ENCODE peak calls at places on chromosomes 16 and 17, in six cellular contexts. C, E, T, V, Y and P are unnamed samples.
A peak's percentile ranks its signal among the peaks of the same experiment; 100 is the strongest.

GRCh38 chr17:2792541-2793169 is 3.6 kb upstream of the RAP1GAP2 start:
- DNase-seq in C (no peak), E (no peak), T (no peak), V (no peak), Y (no peak), P (no peak)

GRCh38 chr17:38447502-38448095 is 19.3 kb downstream of the ARHGAP23 start:
- DNase-seq in C (no peak), E (peak; percentile 21), T (no peak), V (no peak), Y (no peak), P (peak; percentile 52)

GRCh38 chr17:71412803-71413202 is 708.0 kb upstream of the SOX9 start:
- DNase-seq in C (peak; percentile 83), E (peak; percentile 97), T (no peak), V (no peak), Y (peak; percentile 94), P (peak; percentile 94)

GRCh38 chr16:4351880-4352279 is 759 bp upstream of the PAM16 start:
- DNase-seq in C (no peak), E (peak; percentile 47), T (no peak), V (no peak), Y (no peak), P (no peak)

GRCh38 chr16:12262454-12263180 is 286.1 kb downstream of the SNX29 start:
- DNase-seq in C (no peak), E (peak; percentile 32), T (no peak), V (peak; percentile 37), Y (no peak), P (no peak)

GRCh38 chr17:58120195-58120822 is 27.9 kb upstream of the OR4D1 start:
- DNase-seq in C (peak; percentile 30), E (peak; percentile 55), T (no peak), V (no peak), Y (peak; percentile 18), P (peak; percentile 72)

GRCh38 chr17:50114849-50115357 is 15.1 kb downstream of the SAMD14 start:
- DNase-seq in C (no peak), E (peak; percentile 64), T (no peak), V (no peak), Y (no peak), P (peak; percentile 67)

GRCh38 chr17:41026668-41027471 is at the start of gene KRTAP1-5:
- DNase-seq in C (no peak), E (peak; percentile 95), T (no peak), V (no peak), Y (peak; percentile 64), P (peak; percentile 92)

GRCh38 chr17:35313875-35314409 is 59.5 kb downstream of the SLFN11 start:
- DNase-seq in C (no peak), E (no peak), T (peak; percentile 57), V (peak; percentile 34), Y (no peak), P (no peak)

GRCh38 chr17:2048805-2049204 is 6.1 kb upstream of the HIC1 start:
- DNase-seq in C (no peak), E (no peak), T (no peak), V (no peak), Y (no peak), P (no peak)

GRCh38 chr16:81879625-81880024 is 100.5 kb downstream of the PLCG2 start:
- DNase-seq in C (no peak), E (no peak), T (no peak), V (no peak), Y (no peak), P (no peak)

GRCh38 chr17:58174871-58175270 is 8.1 kb downstream of the OR4D2 start:
- DNase-seq in C (no peak), E (no peak), T (no peak), V (no peak), Y (no peak), P (no peak)

GRCh38 chr17:15379659-15380058 is 38.3 kb upstream of the TEKT3 start:
- DNase-seq in C (no peak), E (no peak), T (no peak), V (no peak), Y (no peak), P (no peak)

GRCh38 chr17:15378243-15378642 is 36.8 kb upstream of the TEKT3 start:
- DNase-seq in C (no peak), E (no peak), T (no peak), V (no peak), Y (no peak), P (no peak)

GRCh38 chr17:15377608-15378007 is 36.2 kb upstream of the TEKT3 start:
- DNase-seq in C (peak; percentile 68), E (peak; percentile 77), T (no peak), V (no peak), Y (peak; percentile 13), P (peak; percentile 73)

GRCh38 chr17:15380447-15380846 is 39.0 kb upstream of the TEKT3 start:
- DNase-seq in C (no peak), E (no peak), T (no peak), V (no peak), Y (no peak), P (no peak)

DNA sequence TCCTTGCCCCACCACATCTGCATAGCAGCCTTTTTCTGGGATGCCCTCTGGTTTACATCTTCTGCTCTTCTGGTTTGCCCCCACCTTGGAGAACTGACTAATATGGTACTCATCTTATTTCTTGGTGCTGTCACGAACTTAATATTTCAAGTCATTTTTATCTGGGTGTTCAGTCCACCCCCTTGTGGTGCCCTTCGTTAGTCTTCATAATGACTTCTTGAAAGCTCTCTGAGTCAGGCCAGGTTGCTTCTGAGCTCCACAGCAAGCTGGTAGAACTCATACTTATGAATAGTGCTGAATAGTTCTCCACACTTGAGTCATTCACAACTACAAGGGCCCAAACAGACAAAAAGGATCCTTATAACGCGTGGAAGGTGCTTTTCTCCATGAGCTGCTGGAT is 35.8 kb upstream of the TEKT3 start:
- DNase-seq in C (no peak), E (peak; percentile 80), T (no peak), V (no peak), Y (no peak), P (peak; percentile 43)
- TF ChIP-seq CTCF in C (peak; percentile 40), E (peak; percentile 43), T (no peak), V (no peak), Y (no peak), P (no peak)

DNA sequence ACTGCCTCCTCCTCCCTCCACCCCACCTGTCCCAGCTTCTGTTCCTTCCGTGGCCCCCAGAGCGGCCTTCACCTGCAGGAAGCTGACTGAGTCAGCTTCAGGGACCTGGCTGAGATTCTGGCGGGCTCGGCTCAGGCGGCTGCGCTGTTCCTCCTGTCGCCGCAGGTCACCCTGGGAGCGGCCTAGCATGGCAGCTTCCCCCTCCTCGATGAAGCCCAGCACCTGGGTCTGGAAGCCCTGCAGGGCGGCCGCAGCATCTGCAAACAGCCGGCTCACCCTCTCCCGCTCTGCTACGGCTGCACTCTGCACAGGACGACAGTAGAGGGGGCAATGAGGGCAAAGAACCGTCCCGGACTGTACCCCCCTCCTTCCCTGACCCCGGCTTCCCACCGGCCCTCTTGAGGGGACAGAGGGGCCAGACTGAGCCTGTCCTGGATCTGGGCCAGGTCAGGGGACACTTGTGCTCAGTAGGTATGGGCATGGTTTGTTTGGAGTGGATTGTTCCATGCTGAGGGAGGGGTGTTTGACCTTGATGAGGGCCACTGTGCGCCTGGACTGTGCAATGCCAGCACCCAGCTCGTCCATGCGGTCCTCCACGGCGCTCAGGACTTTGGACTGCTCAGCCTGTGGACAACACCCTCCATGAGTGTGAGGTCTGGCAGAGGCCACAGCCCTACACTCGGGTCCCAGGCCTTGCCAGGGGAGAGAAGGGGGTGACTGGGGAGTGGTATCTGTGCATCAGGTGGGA is 2.0 kb downstream of the TRIM47 start:
- DNase-seq in C (no peak), E (no peak), T (peak; percentile 83), V (peak; percentile 82), Y (no peak), P (no peak)
- H3K4me3 ChIP-seq in C (peak overlapping the region; percentile 75), E (peak overlapping the region; percentile 58), T (peak overlapping the region; percentile 51), V (peak overlapping the region; percentile 66), Y (peak overlapping the region; percentile 73), P (peak overlapping the region; percentile 66)

GRCh38 chr17:7484964-7485377 is 805 bp downstream of the POLR2A start:
- DNase-seq in C (no peak), E (no peak), T (no peak), V (no peak), Y (no peak), P (no peak)
- TF ChIP-seq CTCF in C (peak; percentile 19), E (no peak), T (no peak), V (no peak), Y (peak; percentile 11), P (peak; percentile 15)

GRCh38 chr16:88633684-88634140 is 4.7 kb upstream of the IL17C start:
- DNase-seq in C (no peak), E (no peak), T (no peak), V (no peak), Y (no peak), P (peak; percentile 44)
- H3K4me3 ChIP-seq in C (no peak overlapping the region), E (no peak overlapping the region), T (no peak overlapping the region), V (peak overlapping the region; percentile 25), Y (no peak overlapping the region), P (peak overlapping the region; percentile 58)

DNA sequence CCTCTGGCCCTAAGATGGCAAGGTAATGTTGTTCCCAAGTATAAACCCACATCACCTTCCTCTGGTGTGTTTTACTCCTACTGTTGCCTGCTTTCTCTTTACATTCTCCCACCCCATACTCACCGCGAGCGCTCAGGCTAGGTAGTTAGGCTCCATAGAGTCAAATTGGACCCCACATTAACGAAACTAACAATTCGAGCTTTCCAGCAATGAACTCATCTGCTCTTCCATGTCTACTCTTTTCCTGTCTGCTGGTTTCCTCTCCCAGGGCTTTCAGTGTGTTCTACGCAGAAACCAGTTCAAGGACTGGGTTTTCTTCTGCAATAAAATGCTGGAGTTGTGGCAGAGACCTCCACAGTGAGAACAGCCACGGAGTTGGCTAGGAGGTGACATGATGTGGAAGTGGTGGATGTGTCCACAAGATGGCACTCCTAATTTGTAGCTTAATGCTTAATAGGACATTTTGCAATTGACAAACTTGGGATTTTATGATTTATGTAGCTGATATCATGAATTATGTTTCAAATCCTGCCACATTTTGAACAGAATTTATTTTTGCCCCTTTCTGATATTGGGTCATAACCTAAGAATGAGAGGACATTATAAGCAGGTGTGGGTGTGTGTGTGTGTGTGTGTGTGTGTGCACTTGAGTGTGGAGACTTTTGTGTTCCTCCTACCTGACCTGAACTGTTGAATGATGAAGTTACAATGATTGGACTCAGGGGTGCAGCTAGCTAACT is 2.2 kb upstream of the UQCRC2 start:
- DNase-seq in C (no peak), E (peak; percentile 25), T (no peak), V (no peak), Y (no peak), P (peak; percentile 22)
- TF ChIP-seq CTCF in C (peak; percentile 50), E (peak; percentile 52), T (no peak), V (peak; percentile 49), Y (peak; percentile 46), P (peak; percentile 43)

DNA sequence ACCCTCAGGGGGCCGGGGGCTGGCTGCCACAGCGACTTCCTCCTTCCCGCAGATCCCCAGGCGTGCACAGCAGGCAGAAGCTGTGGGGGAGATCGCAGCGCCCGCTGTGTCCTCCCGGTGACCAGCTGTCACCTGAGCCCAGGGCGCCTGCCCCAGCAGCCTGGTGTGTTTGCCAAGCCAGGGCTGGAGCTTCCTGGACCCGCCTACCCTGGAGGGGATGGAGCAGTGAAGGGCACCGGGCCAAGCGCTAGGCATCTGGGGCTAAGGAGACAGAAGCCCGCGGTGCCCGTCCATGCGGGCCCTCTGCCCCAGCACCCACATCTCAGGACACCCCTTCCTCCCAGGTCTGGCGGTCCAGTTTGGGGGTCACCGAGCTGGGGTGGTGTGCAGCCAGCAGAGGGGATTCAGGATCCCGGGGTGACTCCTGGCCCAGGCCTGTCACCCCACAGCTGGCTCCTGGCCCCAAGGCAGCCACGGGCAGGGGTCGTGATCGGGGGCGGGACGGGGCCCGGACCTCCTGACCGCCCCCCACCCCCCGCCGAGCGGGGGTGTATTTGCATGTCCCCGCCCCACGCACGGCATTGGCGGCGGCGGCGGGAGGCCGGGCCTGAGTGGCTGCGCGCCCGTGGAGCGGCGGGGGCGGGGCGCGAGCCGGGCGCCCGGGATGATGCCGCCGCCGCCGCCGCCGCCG is at the start of gene RAB26:
- DNase-seq in C (peak; percentile 69), E (no peak), T (peak; percentile 93), V (peak; percentile 94), Y (no peak), P (peak; percentile 44)
- H3K4me3 ChIP-seq in C (peak within 1 kb of the TSS; percentile 43), E (peak within 1 kb of the TSS; percentile 37), T (peak within 1 kb of the TSS; percentile 71), V (peak within 1 kb of the TSS; percentile 42), Y (peak within 1 kb of the TSS; percentile 53), P (peak within 1 kb of the TSS; percentile 49)